ENCODE peak calls at places on chromosome 12, in four cellular contexts. One of them, this sample, is unnamed.

GRCh38 chr12:99009654-99010296 is 364.7 kb downstream of the APAF1 start:
- DNase-seq in upper lobe of left lung: no peak
- DNase-seq in CD4-positive, alpha-beta memory T cell: no peak
- DNase-seq in GM23248: peak; percentile 26
- DNase-seq in this sample: no peak

GRCh38 chr12:111581434-111582132 is 17.5 kb downstream of the ATXN2 start:
- DNase-seq in upper lobe of left lung: no peak
- DNase-seq in CD4-positive, alpha-beta memory T cell: no peak
- DNase-seq in GM23248: no peak
- DNase-seq in this sample: no peak

GRCh38 chr12:121278450-121279375 is 17.8 kb downstream of the CAMKK2 start:
- DNase-seq in upper lobe of left lung: peak; percentile 79
- DNase-seq in CD4-positive, alpha-beta memory T cell: no peak
- DNase-seq in GM23248: peak; percentile 96
- DNase-seq in this sample: no peak

GRCh38 chr12:113239811-113240331 is 18.6 kb downstream of the TPCN1 start:
- DNase-seq in upper lobe of left lung: no peak
- DNase-seq in CD4-positive, alpha-beta memory T cell: no peak
- DNase-seq in GM23248: no peak
- DNase-seq in this sample: no peak

GRCh38 chr12:70338531-70338930 is 27.6 kb upstream of the KCNMB4 start:
- DNase-seq in upper lobe of left lung: no peak
- DNase-seq in CD4-positive, alpha-beta memory T cell: no peak
- DNase-seq in GM23248: peak; percentile 4
- DNase-seq in this sample: no peak

GRCh38 chr12:11813422-11813813 is 163.9 kb downstream of the ETV6 start:
- DNase-seq in upper lobe of left lung: no peak
- DNase-seq in CD4-positive, alpha-beta memory T cell: no peak
- DNase-seq in GM23248: no peak
- DNase-seq in this sample: no peak

GRCh38 chr12:78209851-78210493 is 379.3 kb downstream of the NAV3 start:
- DNase-seq in upper lobe of left lung: no peak
- DNase-seq in CD4-positive, alpha-beta memory T cell: no peak
- DNase-seq in GM23248: peak; percentile 26
- DNase-seq in this sample: no peak

GRCh38 chr12:91920276-91920675 is 225.4 kb downstream of the BTG1 start:
- DNase-seq in upper lobe of left lung: no peak
- DNase-seq in CD4-positive, alpha-beta memory T cell: no peak
- DNase-seq in GM23248: peak; percentile 44
- DNase-seq in this sample: no peak

GRCh38 chr12:77947326-77947725 is 116.6 kb downstream of the NAV3 start:
- DNase-seq in upper lobe of left lung: no peak
- DNase-seq in CD4-positive, alpha-beta memory T cell: no peak
- DNase-seq in GM23248: peak; percentile 72
- DNase-seq in this sample: no peak

GRCh38 chr12:50187084-50187900 is 20.1 kb upstream of the CERS5 start:
- DNase-seq in upper lobe of left lung: no peak
- DNase-seq in CD4-positive, alpha-beta memory T cell: no peak
- DNase-seq in GM23248: peak; percentile 90
- DNase-seq in this sample: no peak

GRCh38 chr12:56851462-56851861 is 82.7 kb downstream of the SDR9C7 start:
- DNase-seq in upper lobe of left lung: no peak
- DNase-seq in CD4-positive, alpha-beta memory T cell: no peak
- DNase-seq in GM23248: no peak
- DNase-seq in this sample: no peak

GRCh38 chr12:53195516-53196420 is 11.3 kb downstream of the ITGB7 start:
- DNase-seq in upper lobe of left lung: no peak
- DNase-seq in CD4-positive, alpha-beta memory T cell: no peak
- DNase-seq in GM23248: peak; percentile 40
- DNase-seq in this sample: no peak

GRCh38 chr12:31518680-31519227 is 72.2 kb downstream of the DENND5B start:
- DNase-seq in upper lobe of left lung: no peak
- DNase-seq in CD4-positive, alpha-beta memory T cell: no peak
- DNase-seq in GM23248: peak; percentile 99
- DNase-seq in this sample: no peak

GRCh38 chr12:75862692-75863471 is 168.7 kb downstream of the PHLDA1 start:
- DNase-seq in upper lobe of left lung: no peak
- DNase-seq in CD4-positive, alpha-beta memory T cell: no peak
- DNase-seq in GM23248: peak; percentile 83
- DNase-seq in this sample: no peak

GRCh38 chr12:29396774-29397173 is 15.8 kb upstream of the ERGIC2 start:
- DNase-seq in upper lobe of left lung: no peak
- DNase-seq in CD4-positive, alpha-beta memory T cell: no peak
- DNase-seq in GM23248: peak; percentile 41
- DNase-seq in this sample: no peak

GRCh38 chr12:106246891-106247730 is 709 bp downstream of the CKAP4 start:
- DNase-seq in upper lobe of left lung: peak; percentile 50
- DNase-seq in CD4-positive, alpha-beta memory T cell: peak; percentile 58
- DNase-seq in GM23248: peak; percentile 89
- DNase-seq in this sample: peak; percentile 58

GRCh38 chr12:71144682-71145081 is 13.1 kb downstream of the TSPAN8 start:
- DNase-seq in upper lobe of left lung: no peak
- DNase-seq in CD4-positive, alpha-beta memory T cell: no peak
- DNase-seq in GM23248: no peak
- DNase-seq in this sample: no peak

GRCh38 chr12:93751864-93752610 is 74.9 kb downstream of the CRADD start:
- DNase-seq in upper lobe of left lung: peak; percentile 70
- DNase-seq in CD4-positive, alpha-beta memory T cell: no peak
- DNase-seq in GM23248: peak; percentile 12
- DNase-seq in this sample: no peak

GRCh38 chr12:131432532-131433260 is 278.2 kb upstream of the SFSWAP start:
- DNase-seq in upper lobe of left lung: peak; percentile 12
- DNase-seq in CD4-positive, alpha-beta memory T cell: no peak
- DNase-seq in GM23248: no peak
- DNase-seq in this sample: no peak

GRCh38 chr12:97177482-97177881 is 270.4 kb downstream of the NEDD1 start:
- DNase-seq in upper lobe of left lung: no peak
- DNase-seq in CD4-positive, alpha-beta memory T cell: no peak
- DNase-seq in GM23248: no peak
- DNase-seq in this sample: no peak

GRCh38 chr12:94616217-94616729 is 34.1 kb downstream of the TMCC3 start:
- DNase-seq in upper lobe of left lung: no peak
- DNase-seq in CD4-positive, alpha-beta memory T cell: no peak
- DNase-seq in GM23248: peak; percentile 20
- DNase-seq in this sample: no peak

GRCh38 chr12:25248137-25248536 is 2.6 kb downstream of the KRAS start:
- DNase-seq in upper lobe of left lung: no peak
- DNase-seq in CD4-positive, alpha-beta memory T cell: no peak
- DNase-seq in GM23248: no peak
- DNase-seq in this sample: no peak

GRCh38 chr12:25251749-25252148 is 1.0 kb upstream of the KRAS start:
- DNase-seq in upper lobe of left lung: no peak
- DNase-seq in CD4-positive, alpha-beta memory T cell: no peak
- DNase-seq in GM23248: peak; percentile 6
- DNase-seq in this sample: no peak

GRCh38 chr12:25250744-25251730 is at the start of gene KRAS:
- DNase-seq in upper lobe of left lung: peak; percentile 98
- DNase-seq in CD4-positive, alpha-beta memory T cell: peak; percentile 92
- DNase-seq in GM23248: peak; percentile 99
- DNase-seq in this sample: peak; percentile 90

GRCh38 chr12:25248732-25249131 is 2.0 kb downstream of the KRAS start:
- DNase-seq in upper lobe of left lung: no peak
- DNase-seq in CD4-positive, alpha-beta memory T cell: no peak
- DNase-seq in GM23248: no peak
- DNase-seq in this sample: no peak

GRCh38 chr12:25249951-25250738 is 584 bp downstream of the KRAS start:
- DNase-seq in upper lobe of left lung: peak; percentile 61
- DNase-seq in CD4-positive, alpha-beta memory T cell: peak; percentile 51
- DNase-seq in GM23248: peak; percentile 55
- DNase-seq in this sample: peak; percentile 24
- H3K27ac ChIP-seq in upper lobe of left lung: peak overlapping the region; percentile 93
- H3K27ac ChIP-seq in CD4-positive, alpha-beta memory T cell: peak overlapping the region; percentile 68
- H3K27ac ChIP-seq in GM23248: peak overlapping the region; percentile 60
- H3K27ac ChIP-seq in this sample: peak overlapping the region; percentile 91

GRCh38 chr12:10690906-10691305 is 17.1 kb upstream of the STYK1 start:
- DNase-seq in upper lobe of left lung: no peak
- DNase-seq in CD4-positive, alpha-beta memory T cell: no peak
- DNase-seq in GM23248: no peak
- DNase-seq in this sample: no peak
- H3K9me3 ChIP-seq in upper lobe of left lung: no peaks in the 10 kb centered on the region
- H3K9me3 ChIP-seq in CD4-positive, alpha-beta memory T cell: no peaks in the 10 kb centered on the region
- H3K9me3 ChIP-seq in GM23248: no peaks in the 10 kb centered on the region
- H3K9me3 ChIP-seq in this sample: no peaks in the 10 kb centered on the region

GRCh38 chr12:116148844-116149243 is 128.6 kb downstream of the MED13L start:
- DNase-seq in upper lobe of left lung: no peak
- DNase-seq in CD4-positive, alpha-beta memory T cell: no peak
- DNase-seq in GM23248: no peak
- DNase-seq in this sample: no peak

GRCh38 chr12:116152268-116152667 is 125.2 kb downstream of the MED13L start:
- DNase-seq in upper lobe of left lung: no peak
- DNase-seq in CD4-positive, alpha-beta memory T cell: no peak
- DNase-seq in GM23248: peak; percentile 42
- DNase-seq in this sample: no peak

GRCh38 chr12:116153096-116153495 is 124.4 kb downstream of the MED13L start:
- DNase-seq in upper lobe of left lung: no peak
- DNase-seq in CD4-positive, alpha-beta memory T cell: no peak
- DNase-seq in GM23248: no peak
- DNase-seq in this sample: no peak

GRCh38 chr12:116150452-116150851 is 127.0 kb downstream of the MED13L start:
- DNase-seq in upper lobe of left lung: no peak
- DNase-seq in CD4-positive, alpha-beta memory T cell: no peak
- DNase-seq in GM23248: no peak
- DNase-seq in this sample: no peak

DNA sequence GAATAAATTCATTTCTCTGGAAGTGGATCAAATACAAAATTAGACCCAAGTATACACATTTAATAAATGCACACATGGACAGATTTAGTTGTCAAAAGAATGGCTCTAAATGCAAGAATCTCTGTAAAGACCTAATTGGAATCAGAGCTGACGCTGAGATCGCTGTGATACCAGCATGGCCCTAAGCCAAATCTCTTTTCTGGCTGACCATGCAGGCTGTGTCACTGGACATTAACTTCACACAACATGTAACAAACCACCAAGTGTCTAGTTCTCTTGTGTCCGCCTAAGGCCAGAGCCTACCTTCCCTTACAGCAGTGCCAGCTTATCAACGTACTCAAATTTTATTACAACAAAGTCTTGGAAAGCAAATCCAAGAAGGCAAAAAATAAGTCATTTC is 127.5 kb downstream of the MED13L start:
- DNase-seq in upper lobe of left lung: no peak
- DNase-seq in CD4-positive, alpha-beta memory T cell: no peak
- DNase-seq in GM23248: peak; percentile 16
- DNase-seq in this sample: no peak
- H3K27ac ChIP-seq in upper lobe of left lung: no peak overlapping the region
- H3K27ac ChIP-seq in CD4-positive, alpha-beta memory T cell: no peak overlapping the region
- H3K27ac ChIP-seq in GM23248: no peak overlapping the region
- H3K27ac ChIP-seq in this sample: no peak overlapping the region

GRCh38 chr12:38155526-38156496 is 160.8 kb upstream of the ALG10B start:
- DNase-seq in upper lobe of left lung: no peak
- DNase-seq in CD4-positive, alpha-beta memory T cell: no peak
- DNase-seq in GM23248: no peak
- DNase-seq in this sample: no peak
- H3K9me3 ChIP-seq in upper lobe of left lung: no peaks in the 10 kb centered on the region
- H3K9me3 ChIP-seq in CD4-positive, alpha-beta memory T cell: no peaks in the 10 kb centered on the region
- H3K9me3 ChIP-seq in GM23248: no peaks in the 10 kb centered on the region
- H3K9me3 ChIP-seq in this sample: no peaks in the 10 kb centered on the region

This sample was measured in naive thymus-derived CD4-positive, alpha-beta T cell.